ENCODE peak calls at places on chromosomes 1 and 21, in five cellular contexts. One of them, this sample, is unnamed.

GRCh38 chr1:227043755-227044154 is 103.7 kb downstream of the COQ8A start:
- DNase-seq in K562: no peak
- DNase-seq in HepG2: no peak
- DNase-seq in GM12878: no peak
- DNase-seq in H1: no peak
- DNase-seq in this sample: no peak

GRCh38 chr21:25735895-25736597 is 1.3 kb downstream of the GABPA start:
- DNase-seq in HepG2: peak
- DNase-seq in H1: no peak
- DNase-seq in GM12878: no peak
- DNase-seq in K562: peak
- DNase-seq in this sample: no peak

GRCh38 chr1:212760126-212760823 is 31.3 kb downstream of the NSL1 start:
- DNase-seq in GM12878: no peak
- DNase-seq in K562: peak
- DNase-seq in H1: no peak
- DNase-seq in HepG2: peak
- DNase-seq in this sample: peak

GRCh38 chr1:173206816-173207595 is at the start of gene TNFSF4:
- DNase-seq in H1: no peak
- DNase-seq in HepG2: no peak
- DNase-seq in K562: no peak
- DNase-seq in GM12878: no peak
- DNase-seq in this sample: no peak

GRCh38 chr1:66350001-66350547 is 183.9 kb upstream of the SGIP1 start:
- DNase-seq in HepG2: no peak
- DNase-seq in K562: no peak
- DNase-seq in GM12878: no peak
- DNase-seq in H1: no peak
- DNase-seq in this sample: no peak

GRCh38 chr21:46124083-46124925 is 26.4 kb downstream of the COL6A2 start:
- DNase-seq in HepG2: no peak
- DNase-seq in K562: no peak
- DNase-seq in GM12878: no peak
- DNase-seq in H1: no peak
- DNase-seq in this sample: peak

GRCh38 chr21:16571594-16571993 is 841.8 kb downstream of the USP25 start:
- DNase-seq in HepG2: no peak
- DNase-seq in H1: no peak
- DNase-seq in GM12878: no peak
- DNase-seq in K562: no peak
- DNase-seq in this sample: no peak

GRCh38 chr21:46246345-46246744 is 17.8 kb upstream of the LSS start:
- DNase-seq in HepG2: no peak
- DNase-seq in GM12878: no peak
- DNase-seq in K562: peak
- DNase-seq in H1: no peak
- DNase-seq in this sample: no peak

GRCh38 chr1:20074725-20075171 is 4.8 kb downstream of the PLA2G5 start:
- DNase-seq in K562: no peak
- DNase-seq in GM12878: no peak
- DNase-seq in H1: no peak
- DNase-seq in HepG2: no peak
- DNase-seq in this sample: no peak

GRCh38 chr1:9612162-9612845 is 23.6 kb downstream of the TMEM201 start:
- DNase-seq in H1: no peak
- DNase-seq in HepG2: no peak
- DNase-seq in K562: no peak
- DNase-seq in GM12878: no peak
- DNase-seq in this sample: no peak

GRCh38 chr1:21149862-21150432 is 26.8 kb downstream of the EIF4G3 start:
- DNase-seq in H1: peak
- DNase-seq in K562: no peak
- DNase-seq in GM12878: no peak
- DNase-seq in HepG2: no peak
- DNase-seq in this sample: no peak

GRCh38 chr1:4176841-4177240 is 276.8 kb upstream of the C1orf174 start:
- DNase-seq in GM12878: no peak
- DNase-seq in H1: no peak
- DNase-seq in K562: peak
- DNase-seq in HepG2: no peak
- DNase-seq in this sample: no peak

GRCh38 chr1:166840309-166841302 is 1.3 kb downstream of the POGK start:
- DNase-seq in GM12878: no peak
- DNase-seq in K562: peak
- DNase-seq in HepG2: no peak
- DNase-seq in H1: no peak
- DNase-seq in this sample: no peak

GRCh38 chr1:207565546-207566468 is 69.8 kb downstream of the CR1 start:
- DNase-seq in K562: no peak
- DNase-seq in H1: no peak
- DNase-seq in HepG2: no peak
- DNase-seq in GM12878: no peak
- DNase-seq in this sample: peak

DNA sequence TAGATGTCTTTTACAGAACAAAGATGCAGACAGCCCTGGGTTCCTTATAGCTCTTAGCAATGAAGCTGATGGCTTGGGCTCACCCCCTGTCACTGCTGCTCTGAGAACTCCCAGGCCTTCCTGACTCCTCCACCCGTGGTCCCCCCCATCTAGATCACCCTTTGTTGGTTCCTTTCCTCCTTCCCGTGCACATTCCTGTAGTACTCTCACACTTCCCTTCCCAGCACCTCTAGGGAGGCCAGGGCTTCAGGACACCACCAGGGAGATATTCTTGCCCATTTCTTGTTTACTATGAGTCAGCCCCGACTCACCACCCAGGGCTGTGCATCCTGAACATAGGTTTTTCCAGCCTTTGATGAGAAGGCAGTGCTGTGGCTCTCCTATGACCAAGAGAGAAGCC is 14.4 kb upstream of the NOS1AP start:
- DNase-seq in H1: no peak
- DNase-seq in HepG2: peak
- DNase-seq in GM12878: no peak
- DNase-seq in K562: no peak
- DNase-seq in this sample: no peak
- TF ChIP-seq ATF2 in H1: no peak
- TF ChIP-seq ATF2 in HepG2: no peak
- TF ChIP-seq ATF2 in GM12878: no peak
- TF ChIP-seq ATF2 in K562: no peak
- TF ChIP-seq ATF2 in this sample: no peak

GRCh38 chr1:218299416-218299815 is 14.3 kb downstream of the RRP15 start:
- DNase-seq in H1: no peak
- DNase-seq in HepG2: peak
- DNase-seq in K562: peak
- DNase-seq in GM12878: no peak
- DNase-seq in this sample: no peak
- TF ChIP-seq SP1 in H1: no peak
- TF ChIP-seq SP1 in HepG2: no peak
- TF ChIP-seq SP1 in K562: no peak
- TF ChIP-seq SP1 in GM12878: no peak
- TF ChIP-seq SP1 in this sample: no peak

GRCh38 chr1:89607888-89608626 is 24.9 kb upstream of the LRRC8C start:
- DNase-seq in K562: no peak
- DNase-seq in GM12878: no peak
- DNase-seq in H1: no peak
- DNase-seq in HepG2: no peak
- DNase-seq in this sample: no peak

GRCh38 chr1:89609781-89610456 is 23.0 kb upstream of the LRRC8C start:
- DNase-seq in HepG2: peak
- DNase-seq in K562: no peak
- DNase-seq in GM12878: no peak
- DNase-seq in H1: no peak
- DNase-seq in this sample: no peak

GRCh38 chr1:89607156-89607555 is 25.8 kb upstream of the LRRC8C start:
- DNase-seq in K562: no peak
- DNase-seq in H1: no peak
- DNase-seq in HepG2: no peak
- DNase-seq in GM12878: no peak
- DNase-seq in this sample: no peak

GRCh38 chr1:89609339-89609725 is 23.6 kb upstream of the LRRC8C start:
- DNase-seq in H1: no peak
- DNase-seq in K562: no peak
- DNase-seq in HepG2: no peak
- DNase-seq in GM12878: no peak
- DNase-seq in this sample: no peak

GRCh38 chr1:89608627-89609338 is 24.1 kb upstream of the LRRC8C start:
- DNase-seq in GM12878: no peak
- DNase-seq in H1: no peak
- DNase-seq in K562: no peak
- DNase-seq in HepG2: no peak
- DNase-seq in this sample: no peak
- TF ChIP-seq ATF3 in GM12878: no peak
- TF ChIP-seq ATF3 in H1: no peak
- TF ChIP-seq ATF3 in K562: no peak
- TF ChIP-seq ATF3 in HepG2: no peak
- TF ChIP-seq ATF3 in this sample: no peak

GRCh38 chr1:195981448-195982139 is 626.6 kb downstream of the KCNT2 start:
- DNase-seq in K562: no peak
- DNase-seq in H1: no peak
- DNase-seq in HepG2: no peak
- DNase-seq in GM12878: no peak
- DNase-seq in this sample: no peak

GRCh38 chr1:195979646-195980045 is 628.6 kb downstream of the KCNT2 start:
- DNase-seq in HepG2: no peak
- DNase-seq in GM12878: no peak
- DNase-seq in H1: no peak
- DNase-seq in K562: no peak
- DNase-seq in this sample: no peak
- TF ChIP-seq ATF2 in HepG2: no peak
- TF ChIP-seq ATF2 in GM12878: no peak
- TF ChIP-seq ATF2 in H1: no peak
- TF ChIP-seq ATF2 in K562: no peak
- TF ChIP-seq ATF2 in this sample: no peak

GRCh38 chr1:108560143-108560429 is 186 bp downstream of the EEIG2 start:
- DNase-seq in GM12878: no peak
- DNase-seq in HepG2: no peak
- DNase-seq in K562: peak
- DNase-seq in H1: no peak
- DNase-seq in this sample: no peak
- TF ChIP-seq SP1 in GM12878: no peak
- TF ChIP-seq SP1 in HepG2: no peak
- TF ChIP-seq SP1 in K562: no peak
- TF ChIP-seq SP1 in H1: no peak
- TF ChIP-seq SP1 in this sample: no peak

GRCh38 chr1:33186936-33187335 is 5.1 kb upstream of the TRIM62 start:
- DNase-seq in H1: no peak
- DNase-seq in GM12878: no peak
- DNase-seq in K562: no peak
- DNase-seq in HepG2: no peak
- DNase-seq in this sample: no peak

GRCh38 chr1:33185541-33185940 is 3.7 kb upstream of the TRIM62 start:
- DNase-seq in HepG2: no peak
- DNase-seq in H1: no peak
- DNase-seq in K562: no peak
- DNase-seq in GM12878: no peak
- DNase-seq in this sample: no peak

GRCh38 chr1:33183306-33183705 is 1.5 kb upstream of the TRIM62 start:
- DNase-seq in GM12878: no peak
- DNase-seq in H1: no peak
- DNase-seq in K562: peak
- DNase-seq in HepG2: no peak
- DNase-seq in this sample: no peak

GRCh38 chr1:33191731-33192275 is 10.0 kb upstream of the TRIM62 start:
- DNase-seq in HepG2: no peak
- DNase-seq in H1: no peak
- DNase-seq in K562: no peak
- DNase-seq in GM12878: no peak
- DNase-seq in this sample: no peak

GRCh38 chr1:33188572-33189275 is 6.9 kb upstream of the TRIM62 start:
- DNase-seq in GM12878: no peak
- DNase-seq in K562: peak
- DNase-seq in HepG2: no peak
- DNase-seq in H1: no peak
- DNase-seq in this sample: no peak
- TF ChIP-seq ATF3 in GM12878: no peak
- TF ChIP-seq ATF3 in K562: no peak
- TF ChIP-seq ATF3 in HepG2: no peak
- TF ChIP-seq ATF3 in H1: no peak
- TF ChIP-seq ATF3 in this sample: no peak

DNA sequence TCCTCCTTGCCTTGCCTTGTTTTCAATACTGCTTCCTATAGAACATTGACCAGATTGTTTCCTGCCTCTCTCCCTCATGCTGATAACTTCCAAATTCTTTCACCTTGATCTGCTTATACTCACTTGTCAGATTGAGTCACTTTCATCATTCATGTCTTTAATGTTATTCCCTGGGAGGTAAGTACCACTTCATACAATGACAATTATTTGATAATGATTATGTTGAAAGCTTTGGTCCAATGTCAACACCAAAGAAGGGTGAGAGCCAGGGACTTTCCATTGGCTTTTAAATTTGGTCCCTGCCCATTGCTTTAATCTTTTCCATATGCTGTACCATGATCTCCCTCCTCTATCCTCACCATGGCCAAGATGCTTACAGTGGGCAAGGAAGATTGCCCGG is 137.4 kb downstream of the SYT2 start:
- DNase-seq in HepG2: no peak
- DNase-seq in K562: no peak
- DNase-seq in H1: no peak
- DNase-seq in GM12878: no peak
- DNase-seq in this sample: no peak
- TF ChIP-seq ATF2 in HepG2: no peak
- TF ChIP-seq ATF2 in K562: no peak
- TF ChIP-seq ATF2 in H1: no peak
- TF ChIP-seq ATF2 in GM12878: no peak
- TF ChIP-seq ATF2 in this sample: no peak

DNA sequence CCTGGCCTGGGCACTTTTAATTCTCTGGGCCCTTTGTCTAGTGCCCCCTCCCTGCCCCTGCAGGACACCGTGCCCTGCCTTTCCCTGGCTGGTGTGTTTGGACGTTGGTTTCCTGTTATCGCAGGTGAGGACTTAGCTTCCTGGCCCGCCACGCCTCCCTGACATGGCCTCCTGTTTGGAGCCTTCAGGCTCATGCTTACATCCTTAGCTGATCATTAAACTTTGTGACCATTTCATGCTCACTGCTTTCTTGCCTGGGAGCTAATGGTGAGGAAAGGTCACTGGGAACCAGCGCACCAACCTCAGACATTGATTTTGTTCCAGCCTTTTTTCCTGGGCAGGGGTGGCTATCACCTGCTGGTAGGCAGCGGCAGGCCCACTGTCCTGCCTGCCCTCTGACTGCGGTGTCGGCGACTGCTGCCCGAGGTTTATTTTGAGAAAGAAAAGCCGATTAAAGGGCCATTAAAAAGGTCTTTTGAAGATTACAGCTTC is 3.7 kb downstream of the PFKL start:
- DNase-seq in GM12878: no peak
- DNase-seq in H1: no peak
- DNase-seq in K562: no peak
- DNase-seq in HepG2: peak
- DNase-seq in this sample: no peak
- TF ChIP-seq SP1 in GM12878: no peak
- TF ChIP-seq SP1 in H1: no peak
- TF ChIP-seq SP1 in K562: no peak
- TF ChIP-seq SP1 in HepG2: no peak
- TF ChIP-seq SP1 in this sample: no peak